ENCODE peak calls at places on chromosome 16, in five cellular contexts. D is stimulated activated naive CD8-positive, alpha-beta T cell treated with anti-CD3 and anti-CD28 coated beads, Interleukin-15, amount 100 ng/mL, for 72 hours; A is NCI-H460; G is hypothalamus; H is neuronal stem cell. O is an unnamed sample.

GRCh38 chr16:19135896-19136438 is 22.2 kb downstream of the ITPRIPL2 start:
- DNase-seq in D (no peak), A (peak), G (no peak), H (no peak), O (no peak)

GRCh38 chr16:27368358-27368722 is 33.6 kb upstream of the IL21R start:
- DNase-seq in A (no peak), H (no peak), G (no peak), D (no peak), O (no peak)

GRCh38 chr16:24837969-24838368 is 7.8 kb upstream of the SLC5A11 start:
- DNase-seq in D (no peak), H (no peak), A (no peak), G (no peak), O (no peak)

GRCh38 chr16:70793851-70794502 is 7.0 kb downstream of the VAC14 start:
- DNase-seq in D (no peak), G (no peak), H (no peak), A (no peak), O (no peak)

GRCh38 chr16:87657621-87658192 is 55.4 kb downstream of the JPH3 start:
- DNase-seq in H (no peak), G (no peak), D (no peak), A (no peak), O (no peak)

GRCh38 chr16:66188786-66189725 is 177.4 kb upstream of the CDH5 start:
- DNase-seq in G (peak), D (no peak), A (no peak), H (no peak), O (no peak)

GRCh38 chr16:73058616-73059409 is 10.9 kb upstream of the ZFHX3 start:
- DNase-seq in G (peak), D (no peak), A (no peak), H (peak), O (peak)

GRCh38 chr16:986411-986810 is 4.8 kb downstream of the SOX8 start:
- DNase-seq in H (no peak), A (no peak), G (no peak), D (no peak), O (no peak)

GRCh38 chr16:67594956-67595355 is 32.6 kb downstream of the CTCF start:
- DNase-seq in G (no peak), A (no peak), D (no peak), H (no peak), O (no peak)

GRCh38 chr16:70725912-70726828 is 40.3 kb upstream of the MTSS2 start:
- DNase-seq in D (no peak), H (no peak), G (peak), A (no peak), O (no peak)

O was measured in activated naive CD8-positive, alpha-beta T cell treated with anti-CD3 and anti-CD28 coated beads for 36 hours.